ENCODE peak calls at places on chromosomes 3 and 15, in four cellular contexts. U is GM12865, O is omental fat pad, Z is GM13976. T is an unnamed sample.

GRCh38 chr15:94582368-94582767 is 351.0 kb downstream of the MCTP2 start:
- DNase-seq in Z (peak; percentile 4), O (no peak), U (peak; percentile 27), T (peak; percentile 20)

GRCh38 chr3:17023006-17023664 is 138.4 kb downstream of the PLCL2 start:
- DNase-seq in O (no peak), Z (peak; percentile 34), U (peak; percentile 80), T (peak; percentile 32)

GRCh38 chr15:81264072-81264857 is 59.7 kb downstream of the STARD5 start:
- DNase-seq in Z (no peak), U (no peak), O (no peak), T (no peak)

GRCh38 chr3:122952509-122952908 is 75.1 kb downstream of the SEMA5B start:
- DNase-seq in O (no peak), Z (peak; percentile 59), U (peak; percentile 33), T (peak; percentile 59)

GRCh38 chr3:24793896-24794295 is 299.2 kb upstream of the THRB start:
- DNase-seq in O (no peak), U (no peak), Z (no peak), T (no peak)

GRCh38 chr3:98746882-98747281 is 16.3 kb upstream of the ST3GAL6 start:
- DNase-seq in Z (no peak), O (no peak), U (no peak), T (no peak)

GRCh38 chr15:58494581-58494980 is 62.8 kb downstream of the LIPC start:
- DNase-seq in O (no peak), U (no peak), Z (no peak), T (no peak)

GRCh38 chr3:184175506-184175905 is 851 bp downstream of the AP2M1 start:
- DNase-seq in U (no peak), O (no peak), Z (no peak), T (no peak)

GRCh38 chr15:64334530-64334929 is 21.4 kb downstream of the CSNK1G1 start:
- DNase-seq in U (peak; percentile 40), O (no peak), Z (no peak), T (no peak)

GRCh38 chr3:23710555-23710954 is 95.2 kb upstream of the UBE2E1 start:
- DNase-seq in O (no peak), Z (no peak), U (no peak), T (no peak)

GRCh38 chr3:174216019-174216418 is 643.1 kb upstream of the NAALADL2 start:
- DNase-seq in O (no peak), Z (no peak), U (no peak), T (no peak)

GRCh38 chr3:89227218-89227617 is 119.8 kb downstream of the EPHA3 start:
- DNase-seq in U (no peak), Z (no peak), O (no peak), T (no peak)

GRCh38 chr3:78757734-78758133 is 1010.1 kb downstream of the ROBO1 start:
- DNase-seq in Z (no peak), O (no peak), U (no peak), T (no peak)

GRCh38 chr3:181278468-181279238 is 289.1 kb upstream of the DNAJC19 start:
- DNase-seq in O (no peak), Z (no peak), U (peak; percentile 7), T (peak; percentile 7)

GRCh38 chr15:58748040-58748786 is 1.3 kb downstream of the ADAM10 start:
- DNase-seq in O (no peak), Z (peak; percentile 31), U (peak; percentile 70), T (peak; percentile 20)

GRCh38 chr15:98956796-98957553 is 50.6 kb downstream of the PGPEP1L start:
- DNase-seq in Z (no peak), O (no peak), U (no peak), T (no peak)

GRCh38 chr3:94374439-94375161 is 311.7 kb downstream of the NSUN3 start:
- DNase-seq in Z (no peak), O (no peak), U (no peak), T (no peak)

GRCh38 chr3:194031867-194032635 is 103.9 kb upstream of the HES1 start:
- DNase-seq in Z (no peak), O (no peak), U (no peak), T (no peak)

GRCh38 chr15:62999923-63000484 is 42.5 kb upstream of the TPM1 start:
- DNase-seq in Z (no peak), U (no peak), O (no peak), T (no peak)

GRCh38 chr15:67836477-67836876 is 3.4 kb downstream of the RNU6-1 start:
- DNase-seq in U (peak; percentile 62), O (no peak), Z (peak; percentile 68), T (no peak)

GRCh38 chr3:56612146-56612545 is 55.2 kb downstream of the CCDC66 start:
- DNase-seq in Z (no peak), O (no peak), U (no peak), T (no peak)

GRCh38 chr3:8658326-8659212 is 14.0 kb upstream of the SSUH2 start:
- DNase-seq in U (peak; percentile 84), O (peak; percentile 35), Z (peak; percentile 66), T (peak; percentile 57)

GRCh38 chr3:45978348-45978747 is 17.3 kb downstream of the FYCO1 start:
- DNase-seq in U (no peak), Z (no peak), O (no peak), T (no peak)

GRCh38 chr3:94083261-94083660 is 20.4 kb downstream of the NSUN3 start:
- DNase-seq in Z (no peak), O (no peak), U (peak; percentile 35), T (no peak)

GRCh38 chr3:127135241-127136023 is 57.5 kb upstream of the PRR23E start:
- DNase-seq in Z (no peak), U (no peak), O (peak; percentile 24), T (no peak)

GRCh38 chr15:58235961-58236360 is 97.8 kb downstream of the AQP9 start:
- DNase-seq in Z (no peak), U (no peak), O (no peak), T (no peak)

GRCh38 chr3:171984883-171985282 is 54.5 kb upstream of the FNDC3B start:
- DNase-seq in O (no peak), U (no peak), Z (no peak), T (no peak)

GRCh38 chr15:44101286-44101685 is 93.8 kb downstream of the FRMD5 start:
- DNase-seq in O (no peak), Z (no peak), U (no peak), T (no peak)

GRCh38 chr3:10988003-10988402 is 4.5 kb upstream of the SLC6A1 start:
- DNase-seq in O (no peak), U (no peak), Z (no peak), T (no peak)

DNA sequence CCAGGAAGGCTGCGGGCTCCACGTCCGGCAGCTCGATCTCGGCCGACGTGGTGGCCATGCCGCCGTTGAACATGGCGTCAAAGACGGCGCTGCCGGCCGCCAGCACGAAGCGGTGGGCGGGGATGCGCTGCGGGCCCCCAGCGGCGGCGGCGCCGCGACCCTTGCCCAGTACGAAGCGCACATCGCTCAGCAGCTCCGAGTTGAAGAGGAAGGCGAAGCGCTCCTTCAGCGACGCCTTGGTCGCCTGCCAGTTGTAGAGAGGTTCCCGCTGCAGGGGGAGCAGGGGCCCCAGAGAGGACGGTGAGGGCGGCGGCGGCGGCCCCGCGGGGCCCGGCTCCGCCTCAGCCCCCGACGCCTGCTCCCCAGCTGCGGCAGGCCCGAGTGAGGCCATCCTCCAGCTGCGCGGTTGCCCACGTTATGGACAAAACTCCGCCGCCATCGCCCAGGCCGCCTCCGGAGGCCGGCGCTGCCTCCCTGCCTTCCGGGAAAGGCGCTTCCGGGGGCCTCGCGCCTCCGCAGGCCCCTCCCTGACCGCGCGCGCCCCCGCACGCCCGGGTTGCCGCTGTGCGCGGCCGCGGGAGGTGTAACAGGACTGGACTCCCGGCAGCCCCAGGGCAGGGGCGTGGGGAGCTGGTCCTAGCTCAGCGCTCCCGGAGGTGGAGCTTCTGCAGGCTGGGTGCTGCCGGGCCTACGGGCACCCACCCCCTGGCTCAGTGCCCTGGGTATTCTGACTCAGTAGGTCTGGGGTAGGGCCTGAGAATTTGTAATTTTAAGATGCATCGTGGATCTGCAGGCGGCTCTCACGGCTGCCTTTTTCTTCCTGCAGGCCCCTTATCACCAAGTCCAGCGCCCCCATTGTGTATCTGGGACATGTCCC is at the start of gene BTBD1:
- DNase-seq in O (peak; percentile 78), Z (peak; percentile 98), U (peak; percentile 96), T (peak; percentile 96)
- TF ChIP-seq CTCF in O (no peak), Z (no peak), U (no peak), T (no peak)

DNA sequence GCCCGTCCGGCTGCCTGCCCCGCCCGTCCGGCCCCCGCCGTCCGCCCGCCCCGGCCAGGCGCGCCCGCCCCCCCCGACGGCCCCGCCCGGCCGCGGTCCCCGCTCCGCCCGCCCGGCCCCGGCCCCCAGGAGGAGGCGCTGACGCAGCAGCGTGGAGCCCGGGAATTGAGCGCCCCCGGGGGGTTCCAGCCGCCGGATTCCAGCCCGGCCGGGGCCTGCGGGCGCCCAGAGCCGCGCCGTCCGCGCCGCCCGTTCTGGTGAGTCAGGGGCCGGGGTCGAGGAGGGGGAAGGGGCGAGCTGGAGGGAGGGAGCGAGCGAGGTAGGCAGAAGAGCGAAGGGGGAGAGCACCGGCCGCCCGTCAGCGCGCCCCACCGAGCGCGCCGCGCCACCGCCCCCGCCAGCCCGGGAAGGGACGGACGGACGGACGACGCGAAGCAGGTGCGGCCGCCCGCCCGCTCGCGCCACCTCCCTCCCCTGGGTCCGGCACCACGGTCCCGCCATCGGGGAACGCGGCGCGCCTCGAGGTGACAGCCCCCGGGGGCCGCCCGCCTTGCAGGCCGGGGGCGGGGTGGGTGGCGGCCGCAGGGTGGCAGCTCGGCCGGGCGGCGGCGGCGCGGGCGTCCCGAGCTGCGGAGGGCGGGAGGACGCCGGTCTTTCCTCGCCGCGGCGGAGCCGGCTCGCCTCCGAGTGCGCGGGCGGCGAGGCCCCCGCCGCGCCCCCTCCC is 421 bp downstream of the BAHD1 start:
- DNase-seq in O (no peak), Z (no peak), U (no peak), T (no peak)
- TF ChIP-seq CTCF in O (no peak), Z (no peak), U (no peak), T (peak; percentile 18)

GRCh38 chr3:153440311-153440710 is 278.3 kb downstream of the RAP2B start:
- DNase-seq in Z (no peak), U (no peak), O (no peak), T (no peak)

GRCh38 chr3:153442386-153442785 is 280.4 kb downstream of the RAP2B start:
- DNase-seq in U (no peak), O (no peak), Z (no peak), T (no peak)

GRCh38 chr3:153442799-153443487 is 280.9 kb downstream of the RAP2B start:
- DNase-seq in U (no peak), Z (no peak), O (no peak), T (no peak)

GRCh38 chr3:153445817-153446216 is 283.8 kb downstream of the RAP2B start:
- DNase-seq in U (no peak), Z (no peak), O (no peak), T (no peak)

GRCh38 chr3:153443961-153444360 is 281.9 kb downstream of the RAP2B start:
- DNase-seq in O (no peak), Z (no peak), U (peak; percentile 31), T (no peak)
- TF ChIP-seq CTCF in O (no peak), Z (no peak), U (no peak), T (no peak)

GRCh38 chr3:111621535-111621934 is 26.4 kb upstream of the ZBED2 start:
- DNase-seq in Z (no peak), U (peak; percentile 11), O (no peak), T (no peak)
- TF ChIP-seq CTCF in Z (peak; percentile 21), U (peak; percentile 35), O (no peak), T (no peak)